ENCODE peak calls at places on chromosomes 12 and 14, in four cellular contexts. P, L, G and D are unnamed samples.

GRCh38 chr12:104903648-104904423 is 54.3 kb downstream of the SLC41A2 start:
- DNase-seq in P (no peak), L (no peak), G (no peak), D (no peak)

GRCh38 chr12:24931666-24932405 is 17.1 kb downstream of the BCAT1 start:
- DNase-seq in P (no peak), G (peak), L (no peak), D (no peak)

GRCh38 chr12:101021911-101022388 is 188.1 kb downstream of the SLC5A8 start:
- DNase-seq in L (no peak), P (no peak), G (no peak), D (no peak)

GRCh38 chr14:56703947-56704346 is 106.3 kb downstream of the OTX2 start:
- DNase-seq in L (no peak), P (no peak), G (no peak), D (no peak)

GRCh38 chr12:32891956-32892355 is 4.6 kb downstream of the PKP2 start:
- DNase-seq in G (no peak), P (no peak), L (no peak), D (peak)

GRCh38 chr14:63045234-63045611 is at the start of gene KCNH5:
- DNase-seq in P (peak), L (no peak), G (no peak), D (no peak)

GRCh38 chr12:113846275-113846674 is 119.8 kb downstream of the RBM19 start:
- DNase-seq in P (no peak), G (no peak), L (no peak), D (no peak)

GRCh38 chr12:40693503-40693863 is 1.2 kb downstream of the CNTN1 start:
- DNase-seq in L (no peak), P (peak), G (no peak), D (no peak)

GRCh38 chr14:26709019-26709418 is 111.2 kb upstream of the NOVA1 start:
- DNase-seq in G (no peak), L (no peak), P (no peak), D (no peak)

GRCh38 chr12:124130717-124131670 is 158.0 kb downstream of the ZNF664 start:
- DNase-seq in P (no peak), G (no peak), L (no peak), D (no peak)

GRCh38 chr14:75457024-75457390 is 29.2 kb downstream of the JDP2 start:
- DNase-seq in P (no peak), L (no peak), G (no peak), D (no peak)

GRCh38 chr12:4505381-4505986 is 33.2 kb upstream of the RAD51AP1 start:
- DNase-seq in P (no peak), G (no peak), L (no peak), D (peak)

GRCh38 chr12:59486827-59487226 is 109.0 kb upstream of the SLC16A7 start:
- DNase-seq in G (no peak), L (no peak), P (no peak), D (no peak)

GRCh38 chr12:76451528-76451927 is 103.3 kb upstream of the BBS10 start:
- DNase-seq in P (no peak), G (no peak), L (no peak), D (no peak)

GRCh38 chr12:124863409-124864325 is at the start of gene SCARB1:
- DNase-seq in L (peak), G (peak), P (peak), D (peak)

GRCh38 chr14:95527392-95528002 is 7.4 kb upstream of the GLRX5 start:
- DNase-seq in P (peak), G (peak), L (no peak), D (no peak)

GRCh38 chr14:98906123-98906995 is 365.6 kb downstream of the BCL11B start:
- DNase-seq in P (no peak), G (peak), L (no peak), D (peak)

GRCh38 chr12:52245962-52246577 is 13.0 kb downstream of the KRT7 start:
- DNase-seq in L (no peak), G (no peak), P (no peak), D (no peak)

GRCh38 chr12:114013601-114014345 is 47.6 kb upstream of the RBM19 start:
- DNase-seq in L (no peak), P (no peak), G (no peak), D (no peak)

GRCh38 chr12:131063960-131064359 is 110.3 kb downstream of the ADGRD1 start:
- DNase-seq in G (no peak), P (no peak), L (no peak), D (no peak)

GRCh38 chr12:40325349-40325960 is 100.7 kb downstream of the LRRK2 start:
- DNase-seq in P (no peak), L (no peak), G (no peak), D (no peak)

GRCh38 chr14:88955470-88955869 is 131.0 kb downstream of the TTC8 start:
- DNase-seq in L (no peak), G (no peak), P (no peak), D (no peak)

GRCh38 chr12:94761559-94761958 is 111.2 kb upstream of the TMCC3 start:
- DNase-seq in L (no peak), G (no peak), P (no peak), D (peak)

GRCh38 chr14:51328089-51328941 is 88.3 kb downstream of the TMX1 start:
- DNase-seq in P (peak), G (no peak), L (no peak), D (peak)

GRCh38 chr12:105444809-105445102 is 114.3 kb downstream of the C12orf75 start:
- DNase-seq in G (no peak), L (no peak), P (no peak), D (no peak)

GRCh38 chr12:69331482-69331845 is 16.7 kb upstream of the LYZ start:
- DNase-seq in P (no peak), G (no peak), L (no peak), D (no peak)

GRCh38 chr12:115457798-115458197 is 773.8 kb upstream of the TBX3 start:
- DNase-seq in L (no peak), P (no peak), G (no peak), D (no peak)
- H3K27ac ChIP-seq in L (no peak), P (no peak), G (no peak), D (no peak)

GRCh38 chr14:102320671-102321455 is 1.3 kb downstream of the ZNF839 start:
- DNase-seq in L (no peak), P (no peak), G (no peak), D (no peak)
- H3K4me3 ChIP-seq in L (peak), P (peak), G (no peak), D (peak)

DNA sequence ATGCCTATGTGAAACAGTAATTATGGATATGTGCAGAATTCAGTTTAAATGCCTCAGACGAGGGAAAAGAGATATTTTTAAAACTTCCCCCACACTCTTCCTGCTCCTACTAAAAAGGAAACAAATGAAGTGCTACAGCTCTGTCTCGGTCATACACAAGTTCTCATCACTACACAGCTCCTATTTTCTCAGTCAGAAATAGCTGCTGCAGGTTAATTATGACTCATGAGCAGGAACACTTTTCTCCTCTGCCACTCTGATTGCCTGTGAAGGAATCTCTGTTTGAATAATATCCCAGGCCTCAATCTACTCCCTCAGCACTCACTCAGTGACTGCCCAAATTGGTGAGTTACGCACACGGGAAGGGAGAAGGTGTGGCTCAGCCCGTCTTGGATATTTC is 703.6 kb upstream of the FLRT2 start:
- DNase-seq in L (no peak), P (no peak), G (no peak), D (no peak)
- H3K27ac ChIP-seq in L (no peak), P (no peak), G (no peak), D (no peak)

GRCh38 chr12:6551063-6551461 is 4.8 kb downstream of the IFFO1 start:
- DNase-seq in L (no peak), P (no peak), G (peak), D (no peak)

GRCh38 chr12:6550294-6551062 is 5.4 kb downstream of the IFFO1 start:
- DNase-seq in G (peak), P (no peak), L (no peak), D (no peak)

GRCh38 chr12:6551496-6552139 is 4.2 kb downstream of the IFFO1 start:
- DNase-seq in P (no peak), L (no peak), G (no peak), D (peak)

GRCh38 chr12:6553051-6553868 is 2.6 kb downstream of the IFFO1 start:
- DNase-seq in P (no peak), G (no peak), L (no peak), D (peak)

DNA sequence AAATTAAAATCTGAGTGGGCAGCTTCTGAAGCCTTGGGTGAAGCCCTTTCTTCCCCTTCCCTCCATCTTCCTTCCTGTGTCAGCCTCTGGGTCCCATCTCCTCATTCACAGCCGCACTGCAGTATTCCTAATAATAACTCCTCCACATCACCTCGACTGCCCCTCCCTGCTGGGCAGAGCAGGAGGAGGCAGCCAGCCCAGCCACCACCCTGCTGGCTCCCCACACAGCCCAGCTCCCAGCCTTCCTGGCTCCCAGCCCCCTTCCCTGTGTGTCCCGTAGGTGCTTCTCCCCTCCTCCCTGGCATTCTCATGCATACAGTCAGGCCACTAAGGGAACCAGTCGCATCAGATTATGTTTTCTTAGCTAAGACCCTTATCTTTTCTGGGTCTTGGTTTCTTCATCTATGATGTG is 3.7 kb downstream of the IFFO1 start:
- DNase-seq in G (no peak), L (no peak), P (no peak), D (peak)
- H3K4me3 ChIP-seq in G (no peak), L (no peak), P (no peak), D (no peak)

GRCh38 chr12:119682635-119683340 is 14.9 kb downstream of the PRKAB1 start:
- DNase-seq in L (no peak), G (no peak), P (no peak), D (no peak)

GRCh38 chr12:119685375-119685774 is 17.4 kb downstream of the PRKAB1 start:
- DNase-seq in L (no peak), G (no peak), P (no peak), D (no peak)

GRCh38 chr12:119684730-119685129 is 16.8 kb downstream of the PRKAB1 start:
- DNase-seq in L (no peak), G (no peak), P (no peak), D (no peak)

GRCh38 chr12:119683413-119683812 is 15.5 kb downstream of the PRKAB1 start:
- DNase-seq in P (no peak), G (no peak), L (no peak), D (no peak)

GRCh38 chr12:119683816-119684215 is 15.9 kb downstream of the PRKAB1 start:
- DNase-seq in L (no peak), P (no peak), G (no peak), D (no peak)
- H3K27ac ChIP-seq in L (no peak), P (peak), G (peak), D (no peak)

GRCh38 chr14:91412939-91413338 is 4.7 kb downstream of the CCDC88C start:
- DNase-seq in G (peak), P (no peak), L (no peak), D (no peak)
- H3K4me3 ChIP-seq in G (no peak), P (no peak), L (peak), D (no peak)